ENCODE peak calls at places on chromosomes 16 and 17, in seven cellular contexts. One of them, this sample, is unnamed.

GRCh38 chr16:82834156-82834758 is 207.5 kb downstream of the CDH13 start:
- DNase-seq in left ventricle myocardium inferior: no peak
- DNase-seq in heart left ventricle: no peak
- DNase-seq in ascending aorta: no peak
- DNase-seq in nephron progenitor cell: no peak
- DNase-seq in osteocyte: no peak
- DNase-seq in RWPE1: no peak
- DNase-seq in this sample: no peak

GRCh38 chr16:55710466-55710865 is 54.7 kb downstream of the SLC6A2 start:
- DNase-seq in left ventricle myocardium inferior: no peak
- DNase-seq in ascending aorta: no peak
- DNase-seq in RWPE1: peak
- DNase-seq in heart left ventricle: no peak
- DNase-seq in osteocyte: peak
- DNase-seq in nephron progenitor cell: peak
- DNase-seq in this sample: no peak

GRCh38 chr16:52805559-52806168 is 247.0 kb downstream of the CHD9NB start:
- DNase-seq in heart left ventricle: no peak
- DNase-seq in RWPE1: no peak
- DNase-seq in nephron progenitor cell: no peak
- DNase-seq in osteocyte: no peak
- DNase-seq in ascending aorta: no peak
- DNase-seq in left ventricle myocardium inferior: no peak
- DNase-seq in this sample: no peak

GRCh38 chr16:70551788-70552187 is 28.2 kb downstream of the SF3B3 start:
- DNase-seq in nephron progenitor cell: no peak
- DNase-seq in RWPE1: no peak
- DNase-seq in heart left ventricle: no peak
- DNase-seq in ascending aorta: no peak
- DNase-seq in osteocyte: no peak
- DNase-seq in left ventricle myocardium inferior: no peak
- DNase-seq in this sample: no peak

GRCh38 chr16:55151901-55152300 is 172.1 kb upstream of the IRX6 start:
- DNase-seq in ascending aorta: no peak
- DNase-seq in nephron progenitor cell: no peak
- DNase-seq in RWPE1: no peak
- DNase-seq in left ventricle myocardium inferior: no peak
- DNase-seq in heart left ventricle: no peak
- DNase-seq in osteocyte: no peak
- DNase-seq in this sample: no peak

GRCh38 chr16:55542459-55543082 is 23.9 kb upstream of the CAPNS2 start:
- DNase-seq in nephron progenitor cell: no peak
- DNase-seq in osteocyte: no peak
- DNase-seq in RWPE1: peak
- DNase-seq in left ventricle myocardium inferior: no peak
- DNase-seq in heart left ventricle: no peak
- DNase-seq in ascending aorta: no peak
- DNase-seq in this sample: no peak

GRCh38 chr16:11105038-11105903 is 150.7 kb downstream of the SOCS1 start:
- DNase-seq in ascending aorta: peak
- DNase-seq in osteocyte: no peak
- DNase-seq in heart left ventricle: no peak
- DNase-seq in RWPE1: peak
- DNase-seq in left ventricle myocardium inferior: no peak
- DNase-seq in nephron progenitor cell: no peak
- DNase-seq in this sample: no peak

GRCh38 chr17:57284984-57285646 is 28.8 kb downstream of the MSI2 start:
- DNase-seq in ascending aorta: no peak
- DNase-seq in left ventricle myocardium inferior: no peak
- DNase-seq in nephron progenitor cell: no peak
- DNase-seq in osteocyte: no peak
- DNase-seq in RWPE1: no peak
- DNase-seq in heart left ventricle: no peak
- DNase-seq in this sample: no peak

GRCh38 chr16:22360963-22361659 is 13.3 kb downstream of the CDR2 start:
- DNase-seq in left ventricle myocardium inferior: no peak
- DNase-seq in ascending aorta: no peak
- DNase-seq in RWPE1: no peak
- DNase-seq in osteocyte: no peak
- DNase-seq in nephron progenitor cell: no peak
- DNase-seq in heart left ventricle: no peak
- DNase-seq in this sample: no peak

GRCh38 chr16:48076455-48077012 is 79.3 kb downstream of the ABCC12 start:
- DNase-seq in RWPE1: no peak
- DNase-seq in nephron progenitor cell: no peak
- DNase-seq in ascending aorta: no peak
- DNase-seq in left ventricle myocardium inferior: no peak
- DNase-seq in heart left ventricle: no peak
- DNase-seq in osteocyte: no peak
- DNase-seq in this sample: no peak

GRCh38 chr17:17018612-17019429 is 23.4 kb upstream of the MPRIP start:
- DNase-seq in osteocyte: no peak
- DNase-seq in RWPE1: peak
- DNase-seq in nephron progenitor cell: no peak
- DNase-seq in left ventricle myocardium inferior: peak
- DNase-seq in heart left ventricle: no peak
- DNase-seq in ascending aorta: no peak
- DNase-seq in this sample: no peak

GRCh38 chr17:63927464-63928171 is 4.5 kb downstream of the CD79B start:
- DNase-seq in nephron progenitor cell: no peak
- DNase-seq in left ventricle myocardium inferior: no peak
- DNase-seq in RWPE1: no peak
- DNase-seq in ascending aorta: no peak
- DNase-seq in heart left ventricle: no peak
- DNase-seq in osteocyte: no peak
- DNase-seq in this sample: peak

GRCh38 chr16:48623304-48624016 is 13.5 kb upstream of the N4BP1 start:
- DNase-seq in RWPE1: peak
- DNase-seq in osteocyte: peak
- DNase-seq in ascending aorta: peak
- DNase-seq in left ventricle myocardium inferior: peak
- DNase-seq in heart left ventricle: peak
- DNase-seq in nephron progenitor cell: peak
- DNase-seq in this sample: peak

GRCh38 chr17:82217530-82218204 is 5.0 kb upstream of the CCDC57 start:
- DNase-seq in heart left ventricle: no peak
- DNase-seq in nephron progenitor cell: no peak
- DNase-seq in ascending aorta: peak
- DNase-seq in osteocyte: peak
- DNase-seq in RWPE1: no peak
- DNase-seq in left ventricle myocardium inferior: peak
- DNase-seq in this sample: no peak

GRCh38 chr17:55440391-55440790 is 18.8 kb upstream of the MMD start:
- DNase-seq in heart left ventricle: no peak
- DNase-seq in nephron progenitor cell: no peak
- DNase-seq in osteocyte: no peak
- DNase-seq in left ventricle myocardium inferior: no peak
- DNase-seq in RWPE1: no peak
- DNase-seq in ascending aorta: no peak
- DNase-seq in this sample: peak

GRCh38 chr17:34474706-34475105 is 104.7 kb upstream of the TMEM132E start:
- DNase-seq in osteocyte: no peak
- DNase-seq in heart left ventricle: no peak
- DNase-seq in ascending aorta: no peak
- DNase-seq in nephron progenitor cell: no peak
- DNase-seq in left ventricle myocardium inferior: no peak
- DNase-seq in RWPE1: no peak
- DNase-seq in this sample: no peak

GRCh38 chr16:53372942-53373871 is 61.1 kb upstream of the RBL2 start:
- DNase-seq in osteocyte: no peak
- DNase-seq in ascending aorta: no peak
- DNase-seq in left ventricle myocardium inferior: no peak
- DNase-seq in nephron progenitor cell: no peak
- DNase-seq in RWPE1: peak
- DNase-seq in heart left ventricle: no peak
- DNase-seq in this sample: no peak

GRCh38 chr17:30234954-30235353 is 543 bp downstream of the SLC6A4 start:
- DNase-seq in left ventricle myocardium inferior: no peak
- DNase-seq in ascending aorta: peak
- DNase-seq in osteocyte: no peak
- DNase-seq in nephron progenitor cell: no peak
- DNase-seq in RWPE1: no peak
- DNase-seq in heart left ventricle: no peak
- DNase-seq in this sample: no peak

GRCh38 chr16:56734429-56734828 is 4.5 kb downstream of the NUP93 start:
- DNase-seq in nephron progenitor cell: no peak
- DNase-seq in heart left ventricle: no peak
- DNase-seq in ascending aorta: no peak
- DNase-seq in osteocyte: no peak
- DNase-seq in RWPE1: no peak
- DNase-seq in left ventricle myocardium inferior: no peak
- DNase-seq in this sample: no peak

GRCh38 chr16:57815987-57816745 is 13.9 kb upstream of the KIFC3 start:
- DNase-seq in heart left ventricle: peak
- DNase-seq in left ventricle myocardium inferior: peak
- DNase-seq in nephron progenitor cell: no peak
- DNase-seq in osteocyte: peak
- DNase-seq in RWPE1: peak
- DNase-seq in ascending aorta: peak
- DNase-seq in this sample: no peak

GRCh38 chr17:76781056-76781982 is 43.4 kb downstream of the MFSD11 start:
- DNase-seq in left ventricle myocardium inferior: no peak
- DNase-seq in osteocyte: no peak
- DNase-seq in nephron progenitor cell: no peak
- DNase-seq in ascending aorta: no peak
- DNase-seq in heart left ventricle: no peak
- DNase-seq in RWPE1: no peak
- DNase-seq in this sample: no peak
- TF ChIP-seq CTCF in left ventricle myocardium inferior: no peak
- TF ChIP-seq CTCF in osteocyte: no peak
- TF ChIP-seq CTCF in nephron progenitor cell: no peak
- TF ChIP-seq CTCF in ascending aorta: no peak
- TF ChIP-seq CTCF in heart left ventricle: no peak
- TF ChIP-seq CTCF in RWPE1: no peak
- TF ChIP-seq CTCF in this sample: peak

GRCh38 chr16:25064967-25065366 is 46.6 kb upstream of the LCMT1 start:
- DNase-seq in nephron progenitor cell: no peak
- DNase-seq in heart left ventricle: no peak
- DNase-seq in left ventricle myocardium inferior: no peak
- DNase-seq in ascending aorta: no peak
- DNase-seq in osteocyte: no peak
- DNase-seq in RWPE1: no peak
- DNase-seq in this sample: no peak

GRCh38 chr16:25066426-25066746 is 45.2 kb upstream of the LCMT1 start:
- DNase-seq in heart left ventricle: no peak
- DNase-seq in nephron progenitor cell: no peak
- DNase-seq in ascending aorta: no peak
- DNase-seq in left ventricle myocardium inferior: no peak
- DNase-seq in RWPE1: no peak
- DNase-seq in osteocyte: no peak
- DNase-seq in this sample: no peak

GRCh38 chr16:25065899-25066298 is 45.6 kb upstream of the LCMT1 start:
- DNase-seq in RWPE1: no peak
- DNase-seq in nephron progenitor cell: no peak
- DNase-seq in ascending aorta: no peak
- DNase-seq in left ventricle myocardium inferior: no peak
- DNase-seq in heart left ventricle: no peak
- DNase-seq in osteocyte: no peak
- DNase-seq in this sample: no peak

GRCh38 chr16:25063865-25064264 is 47.7 kb upstream of the LCMT1 start:
- DNase-seq in RWPE1: no peak
- DNase-seq in nephron progenitor cell: no peak
- DNase-seq in osteocyte: no peak
- DNase-seq in left ventricle myocardium inferior: peak
- DNase-seq in ascending aorta: no peak
- DNase-seq in heart left ventricle: peak
- DNase-seq in this sample: no peak

DNA sequence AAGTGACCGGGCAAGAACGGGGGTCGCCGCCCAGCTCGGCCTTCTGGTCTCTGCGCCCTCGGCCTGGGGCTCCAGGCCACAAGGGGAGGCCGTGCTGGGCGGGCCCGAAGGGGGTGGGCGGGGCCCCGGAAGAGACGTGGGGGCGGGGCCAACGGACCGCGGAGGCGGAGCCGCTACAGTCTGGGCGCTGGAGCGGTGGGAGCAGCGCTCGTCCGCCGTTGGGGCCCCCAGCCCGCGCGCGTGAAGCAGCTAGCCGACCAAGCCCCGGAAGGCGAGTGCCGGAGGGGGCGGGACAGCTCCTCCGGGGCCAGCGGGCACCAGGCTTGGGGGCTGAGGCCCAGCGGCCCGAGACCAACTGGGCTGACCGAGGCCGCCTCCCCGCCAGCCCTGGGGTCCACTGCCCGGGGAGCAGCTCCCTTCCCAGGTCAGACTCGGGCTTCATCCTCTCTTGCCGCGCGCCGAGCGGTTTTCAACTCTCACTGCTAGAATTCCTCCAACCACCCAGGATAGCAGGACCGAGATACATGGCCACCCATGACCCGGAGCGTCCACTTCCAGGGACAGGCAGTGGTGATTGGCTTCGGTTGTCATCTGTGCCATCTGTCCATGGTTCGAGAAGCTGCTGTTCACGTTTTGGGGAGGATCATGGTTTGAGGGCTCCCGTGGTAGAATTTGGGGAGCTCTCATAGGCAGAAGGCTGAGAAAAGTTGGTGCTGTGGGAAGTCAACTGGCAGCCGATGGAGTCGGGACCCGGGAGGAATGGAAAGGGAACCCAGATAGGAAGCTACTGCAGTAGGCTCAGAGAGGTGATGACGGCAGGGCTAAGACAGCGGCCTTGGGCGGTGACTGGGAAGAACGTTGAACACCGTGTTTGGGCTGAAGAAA is 44.6 kb upstream of the LCMT1 start:
- DNase-seq in ascending aorta: peak
- DNase-seq in osteocyte: peak
- DNase-seq in RWPE1: peak
- DNase-seq in left ventricle myocardium inferior: peak
- DNase-seq in nephron progenitor cell: peak
- DNase-seq in heart left ventricle: peak
- DNase-seq in this sample: peak
- TF ChIP-seq CTCF in ascending aorta: no peak
- TF ChIP-seq CTCF in osteocyte: no peak
- TF ChIP-seq CTCF in RWPE1: no peak
- TF ChIP-seq CTCF in left ventricle myocardium inferior: no peak
- TF ChIP-seq CTCF in nephron progenitor cell: no peak
- TF ChIP-seq CTCF in heart left ventricle: no peak
- TF ChIP-seq CTCF in this sample: no peak

GRCh38 chr17:80147035-80147939 is at the start of gene EIF4A3:
- DNase-seq in nephron progenitor cell: peak
- DNase-seq in osteocyte: peak
- DNase-seq in RWPE1: peak
- DNase-seq in ascending aorta: peak
- DNase-seq in heart left ventricle: peak
- DNase-seq in left ventricle myocardium inferior: peak
- DNase-seq in this sample: peak
- TF ChIP-seq CTCF in nephron progenitor cell: no peak
- TF ChIP-seq CTCF in osteocyte: no peak
- TF ChIP-seq CTCF in RWPE1: peak
- TF ChIP-seq CTCF in ascending aorta: no peak
- TF ChIP-seq CTCF in heart left ventricle: no peak
- TF ChIP-seq CTCF in left ventricle myocardium inferior: peak
- TF ChIP-seq CTCF in this sample: peak

DNA sequence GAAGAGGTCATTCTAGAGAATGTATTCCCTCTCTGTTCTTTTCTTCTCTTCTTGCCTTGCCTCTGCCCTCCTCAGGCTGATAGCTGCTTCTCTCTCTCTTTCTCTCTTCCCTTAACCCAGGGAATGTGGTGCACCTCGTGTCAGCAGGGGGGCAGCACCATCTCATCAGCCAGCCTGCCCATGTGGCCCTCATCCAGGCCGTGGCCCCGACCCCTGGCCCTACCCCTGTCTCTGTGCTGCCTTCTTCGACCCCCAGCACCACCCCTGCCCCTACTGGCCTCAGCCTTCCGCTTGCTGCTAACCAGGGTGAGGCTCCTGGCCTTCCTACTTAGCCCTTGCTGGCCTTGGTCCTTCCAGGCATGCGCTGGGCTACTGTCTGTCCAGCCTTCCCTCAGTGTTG is 23.5 kb downstream of the SRCAP start:
- DNase-seq in left ventricle myocardium inferior: no peak
- DNase-seq in heart left ventricle: no peak
- DNase-seq in osteocyte: no peak
- DNase-seq in nephron progenitor cell: no peak
- DNase-seq in RWPE1: no peak
- DNase-seq in ascending aorta: no peak
- DNase-seq in this sample: no peak
- TF ChIP-seq CTCF in left ventricle myocardium inferior: peak
- TF ChIP-seq CTCF in heart left ventricle: no peak
- TF ChIP-seq CTCF in osteocyte: no peak
- TF ChIP-seq CTCF in nephron progenitor cell: no peak
- TF ChIP-seq CTCF in RWPE1: no peak
- TF ChIP-seq CTCF in ascending aorta: no peak
- TF ChIP-seq CTCF in this sample: no peak

This sample was measured in D721Med.